ENCODE peak calls at places on chromosome 3, in seven cellular contexts. T is iris pigment epithelial cell; U is KG1; D is activated CD8-positive, alpha-beta memory T cell treated with anti-CD3 and anti-CD28 coated beads, Interleukin-2, amount 50 U/mL, for 48 hours; H is BE2C; Y is frontal cortex; I is stimulated activated CD4-positive, alpha-beta T cell treated with anti-CD3 and anti-CD28 coated beads, Interleukin-1b, Interleukin-23, amount 100 ng/mL, for 48 hours. R is an unnamed sample.

GRCh38 chr3:155282416-155283091 is 10.9 kb downstream of the STRIT1 start:
- DNase-seq in H (no peak), D (no peak), U (no peak), T (peak; percentile 53), Y (no peak), I (no peak), R (no peak)

GRCh38 chr3:86418861-86419260 is 572.1 kb downstream of the VGLL3 start:
- DNase-seq in Y (no peak), T (no peak), H (no peak), D (no peak), I (no peak), U (no peak), R (no peak)

GRCh38 chr3:194425399-194425798 is 26.3 kb upstream of the GP5 start:
- DNase-seq in Y (no peak), D (no peak), H (no peak), U (no peak), I (no peak), T (no peak), R (no peak)

GRCh38 chr3:15015456-15015855 is 49.7 kb downstream of the MRPS25 start:
- DNase-seq in I (no peak), D (no peak), T (peak; percentile 74), H (no peak), Y (no peak), U (no peak), R (no peak)

GRCh38 chr3:133038089-133038730 is at the start of gene TMEM108:
- DNase-seq in U (no peak), H (peak; percentile 99), I (peak; percentile 33), D (peak; percentile 71), T (peak; percentile 43), Y (peak; percentile 84), R (peak; percentile 91)

GRCh38 chr3:148062590-148062989 is 635.1 kb upstream of the AGTR1 start:
- DNase-seq in Y (no peak), I (no peak), U (no peak), T (no peak), H (no peak), D (no peak), R (no peak)

GRCh38 chr3:13851091-13851849 is 28.6 kb downstream of the WNT7A start:
- DNase-seq in Y (no peak), U (no peak), T (no peak), D (no peak), H (no peak), I (no peak), R (no peak)

GRCh38 chr3:29067014-29067413 is 213.9 kb upstream of the RBMS3 start:
- DNase-seq in D (no peak), I (no peak), T (peak; percentile 63), H (no peak), U (no peak), Y (no peak), R (no peak)

GRCh38 chr3:39917060-39917773 is 107.8 kb downstream of the MYRIP start:
- DNase-seq in D (no peak), U (no peak), Y (no peak), I (no peak), T (no peak), H (no peak), R (no peak)

GRCh38 chr3:170764017-170764416 is 106.0 kb downstream of the RPL22L1 start:
- DNase-seq in Y (no peak), U (no peak), I (no peak), T (no peak), D (no peak), H (no peak), R (no peak)

GRCh38 chr3:111688190-111688800 is 93.1 kb upstream of the ZBED2 start:
- DNase-seq in Y (no peak), D (no peak), I (no peak), U (no peak), H (no peak), T (no peak), R (no peak)

GRCh38 chr3:124846189-124846588 is 41.0 kb downstream of the ITGB5 start:
- DNase-seq in Y (no peak), H (no peak), T (peak; percentile 87), D (no peak), U (no peak), I (no peak), R (no peak)

GRCh38 chr3:159128628-159129027 is 326.8 kb downstream of the MFSD1 start:
- DNase-seq in D (no peak), Y (no peak), U (peak; percentile 8), I (no peak), H (no peak), T (peak; percentile 90), R (no peak)

GRCh38 chr3:168996622-168997021 is 666.9 kb downstream of the MECOM start:
- DNase-seq in D (no peak), H (no peak), Y (no peak), T (no peak), U (no peak), I (no peak), R (no peak)

GRCh38 chr3:124851905-124852304 is 35.3 kb downstream of the ITGB5 start:
- DNase-seq in I (no peak), T (no peak), D (no peak), U (no peak), H (no peak), Y (no peak), R (no peak)

GRCh38 chr3:50330330-50330729 is 2.3 kb upstream of the TUSC2 start:
- DNase-seq in T (no peak), H (no peak), Y (no peak), U (no peak), D (no peak), I (no peak), R (no peak)

GRCh38 chr3:118683636-118684035 is 351.0 kb downstream of the IGSF11 start:
- DNase-seq in H (no peak), I (no peak), D (no peak), T (no peak), Y (no peak), U (no peak), R (no peak)

GRCh38 chr3:158809642-158810041 is 7.8 kb downstream of the MFSD1 start:
- DNase-seq in T (peak; percentile 44), H (no peak), I (no peak), U (peak; percentile 23), Y (no peak), D (no peak), R (no peak)

GRCh38 chr3:23644741-23645140 is 161.0 kb upstream of the UBE2E1 start:
- DNase-seq in H (no peak), D (no peak), I (no peak), U (no peak), Y (no peak), T (no peak), R (no peak)

GRCh38 chr3:175704366-175705041 is 845.4 kb downstream of the NAALADL2 start:
- DNase-seq in D (no peak), H (no peak), I (no peak), Y (no peak), U (no peak), T (peak; percentile 28), R (no peak)

GRCh38 chr3:73422556-73422955 is 202.2 kb downstream of the PDZRN3 start:
- DNase-seq in I (no peak), H (no peak), Y (no peak), U (no peak), T (no peak), D (no peak), R (no peak)

GRCh38 chr3:124557433-124558232 is 172.6 kb upstream of the UMPS start:
- DNase-seq in H (peak; percentile 35), T (peak; percentile 56), Y (no peak), D (no peak), I (no peak), U (no peak), R (no peak)

GRCh38 chr3:54599741-54600140 is 328.1 kb downstream of the LRTM1 start:
- DNase-seq in H (peak; percentile 48), I (no peak), U (no peak), Y (no peak), T (no peak), D (no peak), R (no peak)

GRCh38 chr3:133527306-133527705 is 46.2 kb upstream of the CDV3 start:
- DNase-seq in D (no peak), Y (no peak), I (no peak), U (no peak), H (no peak), T (no peak), R (no peak)

GRCh38 chr3:188421151-188421821 is 267.3 kb downstream of the LPP start:
- DNase-seq in H (no peak), T (peak; percentile 90), Y (no peak), U (no peak), I (no peak), D (no peak), R (no peak)

GRCh38 chr3:193777524-193777923 is 184.5 kb downstream of the OPA1 start:
- DNase-seq in U (no peak), H (peak; percentile 31), Y (no peak), I (no peak), T (no peak), D (no peak), R (no peak)

GRCh38 chr3:4821975-4822374 is 157.3 kb upstream of the BHLHE40 start:
- DNase-seq in Y (no peak), H (no peak), T (no peak), I (peak; percentile 84), U (no peak), D (peak; percentile 85), R (no peak)

GRCh38 chr3:10432931-10433330 is 72.5 kb downstream of the ATP2B2 start:
- DNase-seq in Y (no peak), U (no peak), D (no peak), H (no peak), I (no peak), T (no peak), R (no peak)

GRCh38 chr3:197519801-197520211 is 36.0 kb downstream of the BDH1 start:
- DNase-seq in D (no peak), U (no peak), I (no peak), T (no peak), Y (no peak), H (peak; percentile 66), R (no peak)

GRCh38 chr3:198079771-198080520 is 119.9 kb downstream of the LMLN start:
- DNase-seq in T (peak; percentile 6), I (peak; percentile 50), Y (peak; percentile 6), U (peak; percentile 72), H (peak; percentile 5), D (no peak), R (peak; percentile 70)

GRCh38 chr3:127482216-127483004 is 108.1 kb downstream of the TPRA1 start:
- DNase-seq in T (no peak), I (no peak), D (peak; percentile 48), Y (no peak), H (no peak), U (no peak), R (peak; percentile 29)

GRCh38 chr3:52220380-52221026 is 4.9 kb downstream of the TLR9 start:
- DNase-seq in T (peak; percentile 56), H (peak; percentile 78), U (peak; percentile 68), Y (peak; percentile 75), D (peak; percentile 99), I (peak; percentile 88), R (peak; percentile 91)

GRCh38 chr3:27423463-27423862 is 54.3 kb upstream of the NEK10 start:
- DNase-seq in D (no peak), H (no peak), I (no peak), T (peak; percentile 88), U (no peak), Y (no peak), R (no peak)

R was measured in type B pancreatic cell.